ENCODE peak calls at places on chromosomes 3 and 15, in seven cellular contexts. One of them, this sample, is unnamed.

GRCh38 chr3:169822091-169822490 is 9.4 kb upstream of the LRRC34 start:
- DNase-seq in astrocyte of the spinal cord: no peak
- DNase-seq in AG04450: no peak
- DNase-seq in B cell: no peak
- DNase-seq in transverse colon: no peak
- DNase-seq in psoas muscle: no peak
- DNase-seq in lower leg skin: no peak
- DNase-seq in this sample: no peak

GRCh38 chr3:190063490-190063889 is 57.2 kb downstream of the P3H2 start:
- DNase-seq in transverse colon: no peak
- DNase-seq in AG04450: no peak
- DNase-seq in B cell: no peak
- DNase-seq in lower leg skin: no peak
- DNase-seq in psoas muscle: no peak
- DNase-seq in astrocyte of the spinal cord: no peak
- DNase-seq in this sample: no peak

GRCh38 chr15:86743283-86743903 is 663.7 kb downstream of the AGBL1 start:
- DNase-seq in transverse colon: peak; percentile 64
- DNase-seq in astrocyte of the spinal cord: no peak
- DNase-seq in AG04450: no peak
- DNase-seq in B cell: no peak
- DNase-seq in lower leg skin: no peak
- DNase-seq in psoas muscle: peak; percentile 10
- DNase-seq in this sample: no peak

GRCh38 chr15:42955518-42955917 is 34.9 kb upstream of the TTBK2 start:
- DNase-seq in AG04450: peak; percentile 6
- DNase-seq in astrocyte of the spinal cord: peak; percentile 74
- DNase-seq in lower leg skin: no peak
- DNase-seq in psoas muscle: no peak
- DNase-seq in B cell: no peak
- DNase-seq in transverse colon: no peak
- DNase-seq in this sample: no peak

GRCh38 chr3:170419301-170420087 is 826 bp downstream of the CLDN11 start:
- DNase-seq in B cell: no peak
- DNase-seq in AG04450: no peak
- DNase-seq in astrocyte of the spinal cord: peak; percentile 51
- DNase-seq in lower leg skin: peak; percentile 86
- DNase-seq in psoas muscle: peak; percentile 23
- DNase-seq in transverse colon: no peak
- DNase-seq in this sample: no peak

GRCh38 chr3:135216659-135217058 is 421.6 kb downstream of the EPHB1 start:
- DNase-seq in psoas muscle: no peak
- DNase-seq in lower leg skin: no peak
- DNase-seq in astrocyte of the spinal cord: no peak
- DNase-seq in AG04450: no peak
- DNase-seq in B cell: no peak
- DNase-seq in transverse colon: no peak
- DNase-seq in this sample: no peak

GRCh38 chr3:107432013-107432515 is 54.8 kb downstream of the CCDC54 start:
- DNase-seq in AG04450: no peak
- DNase-seq in astrocyte of the spinal cord: no peak
- DNase-seq in lower leg skin: no peak
- DNase-seq in transverse colon: peak; percentile 13
- DNase-seq in psoas muscle: no peak
- DNase-seq in B cell: no peak
- DNase-seq in this sample: no peak

GRCh38 chr3:27486328-27486727 is 2.1 kb upstream of the SLC4A7 start:
- DNase-seq in B cell: no peak
- DNase-seq in AG04450: no peak
- DNase-seq in lower leg skin: no peak
- DNase-seq in transverse colon: no peak
- DNase-seq in astrocyte of the spinal cord: no peak
- DNase-seq in psoas muscle: no peak
- DNase-seq in this sample: no peak

GRCh38 chr15:49664706-49665105 is 43.9 kb downstream of the DTWD1 start:
- DNase-seq in astrocyte of the spinal cord: peak; percentile 17
- DNase-seq in AG04450: no peak
- DNase-seq in lower leg skin: no peak
- DNase-seq in B cell: no peak
- DNase-seq in transverse colon: no peak
- DNase-seq in psoas muscle: no peak
- DNase-seq in this sample: no peak

GRCh38 chr3:88132894-88133293 is 16.9 kb upstream of the C3orf38 start:
- DNase-seq in astrocyte of the spinal cord: no peak
- DNase-seq in AG04450: no peak
- DNase-seq in lower leg skin: no peak
- DNase-seq in transverse colon: no peak
- DNase-seq in B cell: no peak
- DNase-seq in psoas muscle: no peak
- DNase-seq in this sample: no peak

GRCh38 chr3:149850787-149851582 is 38.0 kb downstream of the RNF13 start:
- DNase-seq in astrocyte of the spinal cord: no peak
- DNase-seq in lower leg skin: no peak
- DNase-seq in AG04450: no peak
- DNase-seq in transverse colon: no peak
- DNase-seq in B cell: no peak
- DNase-seq in psoas muscle: no peak
- DNase-seq in this sample: no peak

GRCh38 chr15:37107754-37108724 is 7.7 kb upstream of the MEIS2 start:
- DNase-seq in transverse colon: no peak
- DNase-seq in psoas muscle: no peak
- DNase-seq in astrocyte of the spinal cord: no peak
- DNase-seq in B cell: no peak
- DNase-seq in AG04450: no peak
- DNase-seq in lower leg skin: no peak
- DNase-seq in this sample: no peak

GRCh38 chr15:72475674-72476073 is 1.5 kb downstream of the ARIH1 start:
- DNase-seq in astrocyte of the spinal cord: no peak
- DNase-seq in transverse colon: no peak
- DNase-seq in AG04450: no peak
- DNase-seq in psoas muscle: no peak
- DNase-seq in B cell: no peak
- DNase-seq in lower leg skin: no peak
- DNase-seq in this sample: no peak

GRCh38 chr15:72474912-72475601 is 927 bp downstream of the ARIH1 start:
- DNase-seq in B cell: peak; percentile 90
- DNase-seq in AG04450: peak; percentile 24
- DNase-seq in astrocyte of the spinal cord: peak; percentile 76
- DNase-seq in lower leg skin: peak; percentile 96
- DNase-seq in psoas muscle: peak; percentile 80
- DNase-seq in transverse colon: peak; percentile 85
- DNase-seq in this sample: peak; percentile 59

GRCh38 chr15:72473670-72474465 is at the start of gene ARIH1:
- DNase-seq in lower leg skin: peak; percentile 99
- DNase-seq in transverse colon: peak; percentile 98
- DNase-seq in B cell: peak; percentile 96
- DNase-seq in AG04450: peak; percentile 86
- DNase-seq in psoas muscle: peak; percentile 97
- DNase-seq in astrocyte of the spinal cord: peak; percentile 97
- DNase-seq in this sample: peak; percentile 85

GRCh38 chr15:72474466-72474911 is 359 bp downstream of the ARIH1 start:
- DNase-seq in lower leg skin: peak; percentile 91
- DNase-seq in psoas muscle: no peak
- DNase-seq in B cell: no peak
- DNase-seq in transverse colon: no peak
- DNase-seq in AG04450: no peak
- DNase-seq in astrocyte of the spinal cord: peak; percentile 14
- DNase-seq in this sample: no peak

GRCh38 chr15:72472907-72473669 is 1.0 kb upstream of the ARIH1 start:
- DNase-seq in psoas muscle: no peak
- DNase-seq in transverse colon: no peak
- DNase-seq in lower leg skin: no peak
- DNase-seq in astrocyte of the spinal cord: peak; percentile 38
- DNase-seq in AG04450: no peak
- DNase-seq in B cell: no peak
- DNase-seq in this sample: no peak
- TF ChIP-seq CTCF in psoas muscle: peak; percentile 23
- TF ChIP-seq CTCF in transverse colon: peak; percentile 13
- TF ChIP-seq CTCF in lower leg skin: no peak
- TF ChIP-seq CTCF in astrocyte of the spinal cord: peak; percentile 35
- TF ChIP-seq CTCF in AG04450: peak; percentile 37
- TF ChIP-seq CTCF in B cell: no peak
- TF ChIP-seq CTCF in this sample: no peak

GRCh38 chr3:2940062-2940461 is 170.1 kb downstream of the IL5RA start:
- DNase-seq in B cell: no peak
- DNase-seq in transverse colon: no peak
- DNase-seq in AG04450: no peak
- DNase-seq in lower leg skin: no peak
- DNase-seq in astrocyte of the spinal cord: no peak
- DNase-seq in psoas muscle: no peak
- DNase-seq in this sample: no peak
- TF ChIP-seq CTCF in B cell: no peak
- TF ChIP-seq CTCF in transverse colon: no peak
- TF ChIP-seq CTCF in AG04450: no peak
- TF ChIP-seq CTCF in lower leg skin: no peak
- TF ChIP-seq CTCF in astrocyte of the spinal cord: no peak
- TF ChIP-seq CTCF in psoas muscle: no peak
- TF ChIP-seq CTCF in this sample: no peak

DNA sequence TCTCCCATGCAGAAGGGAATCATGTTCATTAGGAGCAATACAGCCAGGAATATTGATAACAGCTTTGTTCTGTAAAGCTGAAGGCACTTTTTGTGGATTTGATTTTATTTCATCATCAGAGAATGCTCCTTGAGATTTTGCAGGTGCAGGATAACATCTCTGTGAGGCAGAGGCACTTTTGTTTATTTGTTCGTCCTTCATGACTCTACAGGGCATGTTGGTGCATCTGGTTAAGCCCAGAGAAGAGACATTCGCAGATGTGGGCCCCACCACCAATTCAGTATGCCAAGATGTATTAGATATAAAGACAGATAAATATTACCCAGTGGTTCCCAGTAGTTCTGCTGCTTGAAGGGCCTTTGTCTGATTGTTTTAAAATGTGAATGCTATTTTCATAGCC is 368.1 kb upstream of the SEMA6D start:
- DNase-seq in B cell: no peak
- DNase-seq in transverse colon: no peak
- DNase-seq in psoas muscle: no peak
- DNase-seq in AG04450: no peak
- DNase-seq in lower leg skin: no peak
- DNase-seq in astrocyte of the spinal cord: no peak
- DNase-seq in this sample: no peak
- TF ChIP-seq CTCF in B cell: no peak
- TF ChIP-seq CTCF in transverse colon: no peak
- TF ChIP-seq CTCF in psoas muscle: no peak
- TF ChIP-seq CTCF in AG04450: no peak
- TF ChIP-seq CTCF in lower leg skin: no peak
- TF ChIP-seq CTCF in astrocyte of the spinal cord: no peak
- TF ChIP-seq CTCF in this sample: no peak

DNA sequence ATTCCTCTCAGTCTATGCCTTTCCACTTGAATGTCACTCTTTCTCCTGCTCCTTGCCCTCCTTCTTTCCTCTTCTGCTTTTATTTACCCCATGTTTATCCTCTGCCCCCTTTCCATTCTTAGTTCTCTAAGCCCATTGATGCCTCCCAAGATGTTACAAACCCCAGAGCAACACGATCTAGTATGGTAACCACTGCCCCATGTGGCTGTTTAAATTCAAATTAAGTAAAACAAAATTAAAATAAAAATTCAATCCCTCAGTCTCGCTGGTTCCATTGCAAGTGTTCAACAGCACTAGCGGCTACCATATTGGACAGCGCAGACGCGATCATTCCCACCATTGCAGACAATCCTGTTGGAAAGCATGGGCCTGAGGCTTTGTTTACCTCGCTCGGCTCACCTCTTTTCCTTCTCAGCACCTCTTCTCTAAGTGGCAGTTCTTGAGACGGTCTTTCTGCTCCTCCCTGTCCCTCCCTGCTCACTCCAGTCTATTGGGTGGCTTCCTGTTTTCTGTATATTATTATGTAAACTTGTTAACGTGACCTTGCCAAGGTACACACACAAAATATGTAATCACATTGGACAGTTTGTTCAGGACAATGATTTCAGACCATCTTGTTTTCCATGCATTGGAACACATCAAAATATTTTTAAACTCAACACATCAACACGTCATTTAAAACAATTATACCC is 21.8 kb upstream of the CA12 start:
- DNase-seq in B cell: no peak
- DNase-seq in psoas muscle: no peak
- DNase-seq in AG04450: no peak
- DNase-seq in transverse colon: no peak
- DNase-seq in lower leg skin: no peak
- DNase-seq in astrocyte of the spinal cord: no peak
- DNase-seq in this sample: no peak
- TF ChIP-seq CTCF in B cell: no peak
- TF ChIP-seq CTCF in psoas muscle: no peak
- TF ChIP-seq CTCF in AG04450: peak; percentile 10
- TF ChIP-seq CTCF in transverse colon: no peak
- TF ChIP-seq CTCF in lower leg skin: no peak
- TF ChIP-seq CTCF in astrocyte of the spinal cord: no peak
- TF ChIP-seq CTCF in this sample: no peak

GRCh38 chr3:48408823-48409281 is 21.0 kb downstream of the PLXNB1 start:
- DNase-seq in astrocyte of the spinal cord: no peak
- DNase-seq in AG04450: no peak
- DNase-seq in transverse colon: no peak
- DNase-seq in B cell: no peak
- DNase-seq in psoas muscle: no peak
- DNase-seq in lower leg skin: peak; percentile 72
- DNase-seq in this sample: peak; percentile 19
- TF ChIP-seq CTCF in astrocyte of the spinal cord: no peak
- TF ChIP-seq CTCF in AG04450: no peak
- TF ChIP-seq CTCF in transverse colon: no peak
- TF ChIP-seq CTCF in B cell: no peak
- TF ChIP-seq CTCF in psoas muscle: no peak
- TF ChIP-seq CTCF in lower leg skin: no peak
- TF ChIP-seq CTCF in this sample: no peak

GRCh38 chr15:79541176-79541575 is 109.0 kb downstream of the MINAR1 start:
- DNase-seq in AG04450: no peak
- DNase-seq in B cell: no peak
- DNase-seq in psoas muscle: no peak
- DNase-seq in lower leg skin: no peak
- DNase-seq in astrocyte of the spinal cord: no peak
- DNase-seq in transverse colon: no peak
- DNase-seq in this sample: no peak

GRCh38 chr15:79539426-79539825 is 107.3 kb downstream of the MINAR1 start:
- DNase-seq in transverse colon: no peak
- DNase-seq in astrocyte of the spinal cord: no peak
- DNase-seq in lower leg skin: no peak
- DNase-seq in psoas muscle: no peak
- DNase-seq in AG04450: no peak
- DNase-seq in B cell: no peak
- DNase-seq in this sample: no peak

GRCh38 chr15:79543097-79543496 is 111.0 kb downstream of the MINAR1 start:
- DNase-seq in astrocyte of the spinal cord: no peak
- DNase-seq in lower leg skin: no peak
- DNase-seq in psoas muscle: no peak
- DNase-seq in AG04450: no peak
- DNase-seq in transverse colon: no peak
- DNase-seq in B cell: no peak
- DNase-seq in this sample: no peak

GRCh38 chr15:79535536-79535935 is 103.4 kb downstream of the MINAR1 start:
- DNase-seq in astrocyte of the spinal cord: no peak
- DNase-seq in AG04450: no peak
- DNase-seq in transverse colon: no peak
- DNase-seq in B cell: no peak
- DNase-seq in psoas muscle: no peak
- DNase-seq in lower leg skin: no peak
- DNase-seq in this sample: no peak

DNA sequence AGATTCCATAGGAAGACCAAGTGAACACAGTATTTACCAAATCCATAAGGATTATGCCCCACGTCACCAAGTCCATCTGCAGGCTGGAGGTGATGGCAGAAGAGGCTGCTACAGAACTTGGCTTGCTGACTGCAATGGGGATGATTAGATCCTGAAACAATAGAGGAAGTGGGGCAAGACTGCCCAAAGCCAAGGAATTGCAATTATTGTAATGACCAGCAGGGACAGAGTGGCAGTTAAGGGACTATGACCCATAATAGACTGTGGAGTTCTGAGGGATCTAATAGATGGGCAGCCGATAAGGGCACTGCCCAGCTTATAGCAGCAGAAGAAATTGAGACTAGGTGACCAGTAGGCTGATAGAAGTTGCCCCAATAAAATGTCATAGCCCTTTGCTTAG is 108.4 kb downstream of the MINAR1 start:
- DNase-seq in transverse colon: no peak
- DNase-seq in B cell: no peak
- DNase-seq in AG04450: no peak
- DNase-seq in lower leg skin: no peak
- DNase-seq in psoas muscle: no peak
- DNase-seq in astrocyte of the spinal cord: no peak
- DNase-seq in this sample: no peak
- TF ChIP-seq CTCF in transverse colon: no peak
- TF ChIP-seq CTCF in B cell: no peak
- TF ChIP-seq CTCF in AG04450: peak; percentile 12
- TF ChIP-seq CTCF in lower leg skin: no peak
- TF ChIP-seq CTCF in psoas muscle: no peak
- TF ChIP-seq CTCF in astrocyte of the spinal cord: no peak
- TF ChIP-seq CTCF in this sample: no peak